ENCODE peak calls at places on chromosome 6, in nine cellular contexts. One of them, this sample, is unnamed.

GRCh38 chr6:13450628-13451027 is 36.8 kb downstream of the GFOD1 start:
- DNase-seq in IMR-90: no peak
- DNase-seq in fibroblast of the aortic adventitia: no peak
- DNase-seq in NB4: no peak
- DNase-seq in hepatocyte: no peak
- DNase-seq in BJ: no peak
- DNase-seq in cardiac muscle cell: no peak
- DNase-seq in Caco-2: no peak
- DNase-seq in cardiac fibroblast: no peak
- DNase-seq in this sample: no peak

GRCh38 chr6:17703256-17703694 is 3.5 kb downstream of the NUP153 start:
- DNase-seq in IMR-90: peak; percentile 82
- DNase-seq in fibroblast of the aortic adventitia: peak; percentile 98
- DNase-seq in NB4: peak; percentile 76
- DNase-seq in hepatocyte: peak; percentile 47
- DNase-seq in BJ: no peak
- DNase-seq in cardiac muscle cell: peak; percentile 93
- DNase-seq in Caco-2: no peak
- DNase-seq in cardiac fibroblast: peak; percentile 95
- DNase-seq in this sample: no peak

GRCh38 chr6:134979142-134979541 is 29.2 kb upstream of the ALDH8A1 start:
- DNase-seq in IMR-90: no peak
- DNase-seq in fibroblast of the aortic adventitia: no peak
- DNase-seq in NB4: no peak
- DNase-seq in hepatocyte: no peak
- DNase-seq in BJ: no peak
- DNase-seq in cardiac muscle cell: no peak
- DNase-seq in Caco-2: no peak
- DNase-seq in cardiac fibroblast: no peak
- DNase-seq in this sample: no peak

GRCh38 chr6:13787146-13787545 is 27.2 kb downstream of the MCUR1 start:
- DNase-seq in IMR-90: peak; percentile 21
- DNase-seq in fibroblast of the aortic adventitia: peak; percentile 77
- DNase-seq in NB4: no peak
- DNase-seq in hepatocyte: peak; percentile 50
- DNase-seq in BJ: no peak
- DNase-seq in cardiac muscle cell: peak; percentile 77
- DNase-seq in Caco-2: no peak
- DNase-seq in cardiac fibroblast: peak; percentile 24
- DNase-seq in this sample: no peak

GRCh38 chr6:142566628-142567396 is 265.0 kb downstream of the ADGRG6 start:
- DNase-seq in IMR-90: peak; percentile 47
- DNase-seq in fibroblast of the aortic adventitia: peak; percentile 70
- DNase-seq in NB4: peak; percentile 67
- DNase-seq in hepatocyte: peak; percentile 74
- DNase-seq in BJ: no peak
- DNase-seq in cardiac muscle cell: peak; percentile 71
- DNase-seq in Caco-2: peak; percentile 79
- DNase-seq in cardiac fibroblast: peak; percentile 78
- DNase-seq in this sample: peak; percentile 61

GRCh38 chr6:96234476-96234875 is 218.7 kb downstream of the FUT9 start:
- DNase-seq in IMR-90: no peak
- DNase-seq in fibroblast of the aortic adventitia: no peak
- DNase-seq in NB4: no peak
- DNase-seq in hepatocyte: no peak
- DNase-seq in BJ: no peak
- DNase-seq in cardiac muscle cell: no peak
- DNase-seq in Caco-2: no peak
- DNase-seq in cardiac fibroblast: no peak
- DNase-seq in this sample: no peak

GRCh38 chr6:111447051-111447450 is 36.0 kb downstream of the REV3L start:
- DNase-seq in IMR-90: no peak
- DNase-seq in fibroblast of the aortic adventitia: no peak
- DNase-seq in NB4: no peak
- DNase-seq in hepatocyte: no peak
- DNase-seq in BJ: no peak
- DNase-seq in cardiac muscle cell: peak; percentile 23
- DNase-seq in Caco-2: no peak
- DNase-seq in cardiac fibroblast: no peak
- DNase-seq in this sample: no peak

GRCh38 chr6:131555992-131556391 is 17.0 kb upstream of the ARG1 start:
- DNase-seq in IMR-90: no peak
- DNase-seq in fibroblast of the aortic adventitia: no peak
- DNase-seq in NB4: no peak
- DNase-seq in hepatocyte: peak; percentile 23
- DNase-seq in BJ: no peak
- DNase-seq in cardiac muscle cell: no peak
- DNase-seq in Caco-2: no peak
- DNase-seq in cardiac fibroblast: no peak
- DNase-seq in this sample: no peak

GRCh38 chr6:132648356-132648755 is 10.6 kb downstream of the TAAR1 start:
- DNase-seq in IMR-90: peak; percentile 74
- DNase-seq in fibroblast of the aortic adventitia: peak; percentile 68
- DNase-seq in NB4: peak; percentile 61
- DNase-seq in hepatocyte: no peak
- DNase-seq in BJ: peak; percentile 0
- DNase-seq in cardiac muscle cell: peak; percentile 76
- DNase-seq in Caco-2: no peak
- DNase-seq in cardiac fibroblast: peak; percentile 71
- DNase-seq in this sample: peak; percentile 6

GRCh38 chr6:169345198-169345597 is 91.6 kb upstream of the THBS2 start:
- DNase-seq in IMR-90: no peak
- DNase-seq in fibroblast of the aortic adventitia: no peak
- DNase-seq in NB4: no peak
- DNase-seq in hepatocyte: peak; percentile 32
- DNase-seq in BJ: no peak
- DNase-seq in cardiac muscle cell: peak; percentile 46
- DNase-seq in Caco-2: no peak
- DNase-seq in cardiac fibroblast: no peak
- DNase-seq in this sample: no peak

GRCh38 chr6:26205625-26206574 is 118.7 kb downstream of the HFE start:
- DNase-seq in IMR-90: peak; percentile 91
- DNase-seq in fibroblast of the aortic adventitia: peak; percentile 91
- DNase-seq in NB4: peak; percentile 90
- DNase-seq in hepatocyte: no peak
- DNase-seq in BJ: no peak
- DNase-seq in cardiac muscle cell: peak; percentile 92
- DNase-seq in Caco-2: no peak
- DNase-seq in cardiac fibroblast: peak; percentile 92
- DNase-seq in this sample: no peak

GRCh38 chr6:683742-684440 is 9.0 kb downstream of the EXOC2 start:
- DNase-seq in IMR-90: peak; percentile 88
- DNase-seq in fibroblast of the aortic adventitia: peak; percentile 84
- DNase-seq in NB4: peak; percentile 95
- DNase-seq in hepatocyte: peak; percentile 83
- DNase-seq in BJ: no peak
- DNase-seq in cardiac muscle cell: peak; percentile 82
- DNase-seq in Caco-2: peak; percentile 5
- DNase-seq in cardiac fibroblast: peak; percentile 71
- DNase-seq in this sample: peak; percentile 72

GRCh38 chr6:4129446-4129845 is 5.9 kb downstream of the ECI2 start:
- DNase-seq in IMR-90: peak; percentile 9
- DNase-seq in fibroblast of the aortic adventitia: no peak
- DNase-seq in NB4: no peak
- DNase-seq in hepatocyte: no peak
- DNase-seq in BJ: no peak
- DNase-seq in cardiac muscle cell: no peak
- DNase-seq in Caco-2: no peak
- DNase-seq in cardiac fibroblast: no peak
- DNase-seq in this sample: no peak

GRCh38 chr6:40227735-40228134 is 293.5 kb upstream of the MOCS1 start:
- DNase-seq in IMR-90: no peak
- DNase-seq in fibroblast of the aortic adventitia: no peak
- DNase-seq in NB4: no peak
- DNase-seq in hepatocyte: no peak
- DNase-seq in BJ: no peak
- DNase-seq in cardiac muscle cell: no peak
- DNase-seq in Caco-2: no peak
- DNase-seq in cardiac fibroblast: no peak
- DNase-seq in this sample: no peak

GRCh38 chr6:144585217-144585814 is 300.2 kb downstream of the UTRN start:
- DNase-seq in IMR-90: peak; percentile 58
- DNase-seq in fibroblast of the aortic adventitia: peak; percentile 67
- DNase-seq in NB4: peak; percentile 64
- DNase-seq in hepatocyte: peak; percentile 34
- DNase-seq in BJ: no peak
- DNase-seq in cardiac muscle cell: peak; percentile 62
- DNase-seq in Caco-2: peak; percentile 32
- DNase-seq in cardiac fibroblast: peak; percentile 67
- DNase-seq in this sample: peak; percentile 26

GRCh38 chr6:81003156-81003555 is 749.3 kb downstream of the TENT5A start:
- DNase-seq in IMR-90: no peak
- DNase-seq in fibroblast of the aortic adventitia: peak; percentile 46
- DNase-seq in NB4: no peak
- DNase-seq in hepatocyte: no peak
- DNase-seq in BJ: peak; percentile 6
- DNase-seq in cardiac muscle cell: peak; percentile 42
- DNase-seq in Caco-2: no peak
- DNase-seq in cardiac fibroblast: peak; percentile 65
- DNase-seq in this sample: no peak

DNA sequence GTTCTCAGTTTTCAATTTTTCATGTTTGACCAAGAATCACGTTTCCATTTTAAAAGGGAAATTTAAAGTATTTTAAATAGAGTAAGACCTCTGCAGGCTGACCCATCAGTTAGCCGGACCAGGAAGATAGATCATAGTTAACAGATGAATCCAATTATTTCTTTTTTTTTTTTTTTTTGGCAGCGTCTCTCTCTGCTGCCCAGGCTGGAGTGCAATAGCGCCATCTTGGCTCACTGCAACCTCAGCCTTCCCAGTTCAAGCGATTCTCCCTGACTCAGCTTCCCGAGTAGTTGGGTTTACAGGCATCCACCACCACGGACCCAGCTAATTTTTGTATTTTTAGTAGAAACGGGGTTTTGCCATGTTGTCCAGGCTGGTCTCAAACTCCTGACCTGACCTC is 256.7 kb upstream of the CNR1 start:
- DNase-seq in IMR-90: no peak
- DNase-seq in fibroblast of the aortic adventitia: no peak
- DNase-seq in NB4: no peak
- DNase-seq in hepatocyte: no peak
- DNase-seq in BJ: no peak
- DNase-seq in cardiac muscle cell: no peak
- DNase-seq in Caco-2: no peak
- DNase-seq in cardiac fibroblast: peak; percentile 29
- DNase-seq in this sample: no peak
- TF ChIP-seq CTCF in IMR-90: no peak
- TF ChIP-seq CTCF in fibroblast of the aortic adventitia: peak; percentile 5
- TF ChIP-seq CTCF in NB4: no peak
- TF ChIP-seq CTCF in hepatocyte: no peak
- TF ChIP-seq CTCF in BJ: peak; percentile 34
- TF ChIP-seq CTCF in cardiac muscle cell: no peak
- TF ChIP-seq CTCF in Caco-2: peak; percentile 6
- TF ChIP-seq CTCF in cardiac fibroblast: no peak
- TF ChIP-seq CTCF in this sample: peak; percentile 27

GRCh38 chr6:35669441-35669776 is 19.3 kb downstream of the FKBP5 start:
- DNase-seq in IMR-90: peak; percentile 64
- DNase-seq in fibroblast of the aortic adventitia: no peak
- DNase-seq in NB4: peak; percentile 37
- DNase-seq in hepatocyte: no peak
- DNase-seq in BJ: no peak
- DNase-seq in cardiac muscle cell: peak; percentile 54
- DNase-seq in Caco-2: no peak
- DNase-seq in cardiac fibroblast: peak; percentile 56
- DNase-seq in this sample: no peak
- H3K4me3 ChIP-seq in IMR-90: no peak overlapping the region
- H3K4me3 ChIP-seq in fibroblast of the aortic adventitia: peak overlapping the region; percentile 3
- H3K4me3 ChIP-seq in NB4: no peak overlapping the region
- H3K4me3 ChIP-seq in hepatocyte: no peak overlapping the region
- H3K4me3 ChIP-seq in BJ: no peak overlapping the region
- H3K4me3 ChIP-seq in cardiac muscle cell: no peak overlapping the region
- H3K4me3 ChIP-seq in Caco-2: no peak overlapping the region
- H3K4me3 ChIP-seq in cardiac fibroblast: peak overlapping the region; percentile 6
- H3K4me3 ChIP-seq in this sample: no peak overlapping the region

GRCh38 chr6:42175860-42176259 is 2.7 kb downstream of the GUCA1A start:
- DNase-seq in IMR-90: no peak
- DNase-seq in fibroblast of the aortic adventitia: no peak
- DNase-seq in NB4: peak; percentile 28
- DNase-seq in hepatocyte: no peak
- DNase-seq in BJ: no peak
- DNase-seq in cardiac muscle cell: no peak
- DNase-seq in Caco-2: no peak
- DNase-seq in cardiac fibroblast: peak; percentile 24
- DNase-seq in this sample: no peak
- TF ChIP-seq CTCF in IMR-90: peak; percentile 29
- TF ChIP-seq CTCF in fibroblast of the aortic adventitia: peak; percentile 20
- TF ChIP-seq CTCF in NB4: peak; percentile 39
- TF ChIP-seq CTCF in hepatocyte: peak; percentile 9
- TF ChIP-seq CTCF in BJ: peak; percentile 20
- TF ChIP-seq CTCF in cardiac muscle cell: peak; percentile 30
- TF ChIP-seq CTCF in Caco-2: peak; percentile 8
- TF ChIP-seq CTCF in cardiac fibroblast: peak; percentile 28
- TF ChIP-seq CTCF in this sample: peak; percentile 25

DNA sequence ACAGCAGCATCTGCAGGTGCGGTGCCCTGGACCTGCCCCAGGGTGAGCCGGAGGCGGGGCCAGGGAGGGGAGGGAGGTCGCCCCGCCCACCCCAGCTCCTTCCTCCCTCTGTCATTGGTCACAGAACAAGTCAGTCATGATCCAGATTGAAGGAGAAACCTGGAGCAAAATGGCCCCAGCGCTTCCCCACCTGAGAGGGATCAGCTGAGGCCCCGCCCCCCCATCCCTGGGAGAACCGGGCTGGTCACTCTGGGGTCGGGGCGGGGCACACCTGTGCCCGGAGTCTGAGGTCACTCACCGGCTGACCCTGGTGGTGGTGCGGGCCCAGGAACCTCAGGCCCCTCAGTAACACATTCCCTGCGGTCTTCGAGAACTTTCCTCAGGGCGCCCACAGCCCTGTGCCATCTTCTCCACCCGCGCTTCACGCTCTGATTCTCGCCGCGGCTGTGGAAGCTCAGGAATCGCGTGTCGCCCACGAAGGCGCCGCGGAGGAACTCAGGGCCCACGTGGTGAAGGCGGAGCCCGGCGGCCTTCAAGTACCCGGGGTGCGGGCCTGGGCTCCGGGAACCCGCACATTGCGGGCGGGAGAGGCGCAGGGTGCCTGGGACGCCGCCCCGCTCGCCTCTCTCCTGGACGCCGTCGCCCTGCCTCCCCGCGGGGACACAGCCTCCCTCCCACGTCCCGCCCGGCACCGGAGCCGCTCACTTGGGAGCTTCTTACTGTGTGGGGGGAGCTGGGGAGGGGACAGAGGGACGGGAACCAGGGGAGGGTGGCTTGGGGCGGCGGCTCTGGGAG is 36.4 kb upstream of the HLA-C start:
- DNase-seq in IMR-90: no peak
- DNase-seq in fibroblast of the aortic adventitia: no peak
- DNase-seq in NB4: no peak
- DNase-seq in hepatocyte: peak; percentile 9
- DNase-seq in BJ: no peak
- DNase-seq in cardiac muscle cell: no peak
- DNase-seq in Caco-2: no peak
- DNase-seq in cardiac fibroblast: peak; percentile 9
- DNase-seq in this sample: no peak
- H3K4me3 ChIP-seq in IMR-90: no peak overlapping the region
- H3K4me3 ChIP-seq in fibroblast of the aortic adventitia: no peak overlapping the region
- H3K4me3 ChIP-seq in NB4: no peak overlapping the region
- H3K4me3 ChIP-seq in hepatocyte: no peak overlapping the region
- H3K4me3 ChIP-seq in BJ: no peak overlapping the region
- H3K4me3 ChIP-seq in cardiac muscle cell: no peak overlapping the region
- H3K4me3 ChIP-seq in Caco-2: no peak overlapping the region
- H3K4me3 ChIP-seq in cardiac fibroblast: no peak overlapping the region
- H3K4me3 ChIP-seq in this sample: no peak overlapping the region

GRCh38 chr6:76418657-76419217 is 346.3 kb upstream of the IMPG1 start:
- DNase-seq in IMR-90: no peak
- DNase-seq in fibroblast of the aortic adventitia: no peak
- DNase-seq in NB4: no peak
- DNase-seq in hepatocyte: no peak
- DNase-seq in BJ: no peak
- DNase-seq in cardiac muscle cell: peak; percentile 7
- DNase-seq in Caco-2: no peak
- DNase-seq in cardiac fibroblast: peak; percentile 5
- DNase-seq in this sample: no peak
- TF ChIP-seq CTCF in IMR-90: no peak
- TF ChIP-seq CTCF in fibroblast of the aortic adventitia: no peak
- TF ChIP-seq CTCF in NB4: no peak
- TF ChIP-seq CTCF in hepatocyte: no peak
- TF ChIP-seq CTCF in BJ: no peak
- TF ChIP-seq CTCF in cardiac muscle cell: no peak
- TF ChIP-seq CTCF in Caco-2: no peak
- TF ChIP-seq CTCF in cardiac fibroblast: no peak
- TF ChIP-seq CTCF in this sample: no peak

This sample was measured in HFF-Myc.